ENCODE peak calls at places on chromosomes 7 and 10, in four cellular contexts. Q, C, P and M are unnamed samples. For H3K36me3, the result is how much of the 10 kb centered on the place peaks cover.

GRCh38 chr10:127196227-127196954 is at the start of gene INSYN2A:
- DNase-seq in P (no peak), C (peak), Q (peak), M (no peak)

GRCh38 chr7:28078036-28078901 is 102.3 kb downstream of the JAZF1 start:
- DNase-seq in Q (peak), C (peak), P (peak), M (no peak)

GRCh38 chr7:131040467-131040932 is 287.2 kb upstream of the MKLN1 start:
- DNase-seq in C (peak), P (peak), Q (peak), M (peak)

GRCh38 chr7:91310829-91311460 is 46.7 kb downstream of the FZD1 start:
- DNase-seq in Q (no peak), P (no peak), C (peak), M (no peak)

GRCh38 chr7:102890292-102890970 is 22.4 kb upstream of the LRRC17 start:
- DNase-seq in P (no peak), Q (no peak), C (no peak), M (no peak)

GRCh38 chr10:91249700-91250099 is 29.2 kb downstream of the PCGF5 start:
- DNase-seq in P (no peak), C (no peak), Q (peak), M (no peak)

GRCh38 chr10:126565871-126566270 is 104.6 kb downstream of the C10orf90 start:
- DNase-seq in C (no peak), P (no peak), Q (no peak), M (no peak)

GRCh38 chr7:11458736-11459483 is 373.1 kb downstream of the THSD7A start:
- DNase-seq in P (no peak), Q (no peak), C (no peak), M (peak)

GRCh38 chr10:71211053-71211452 is 1.3 kb upstream of the UNC5B start:
- DNase-seq in C (no peak), Q (no peak), P (no peak), M (no peak)

GRCh38 chr7:107232568-107233090 is 63.8 kb downstream of the HBP1 start:
- DNase-seq in P (no peak), Q (no peak), C (no peak), M (no peak)

GRCh38 chr10:101938316-101939272 is 95.0 kb upstream of the KCNIP2 start:
- DNase-seq in Q (no peak), P (no peak), C (no peak), M (peak)

GRCh38 chr10:64732372-64732715 is 1211.1 kb downstream of the REEP3 start:
- DNase-seq in P (no peak), Q (no peak), C (no peak), M (no peak)

GRCh38 chr10:72175166-72175565 is 40.6 kb upstream of the ANAPC16 start:
- DNase-seq in P (no peak), Q (no peak), C (no peak), M (no peak)

GRCh38 chr7:119802147-119802546 is 470.8 kb upstream of the KCND2 start:
- DNase-seq in C (no peak), Q (no peak), P (peak), M (no peak)

GRCh38 chr7:88759956-88760515 is 536 bp downstream of the ZNF804B start:
- DNase-seq in P (no peak), C (peak), Q (no peak), M (no peak)

GRCh38 chr7:123538897-123539296 is 4.5 kb upstream of the IQUB start:
- DNase-seq in C (no peak), P (no peak), Q (no peak), M (no peak)

GRCh38 chr7:47454066-47454950 is 127.6 kb downstream of the TNS3 start:
- DNase-seq in P (no peak), Q (no peak), C (no peak), M (no peak)

GRCh38 chr7:133509822-133510221 is 256.9 kb downstream of the EXOC4 start:
- DNase-seq in P (no peak), Q (no peak), C (no peak), M (no peak)

GRCh38 chr7:43039346-43039745 is 73.1 kb upstream of the HECW1 start:
- DNase-seq in P (no peak), C (peak), Q (no peak), M (no peak)

GRCh38 chr7:85102813-85103350 is 84.0 kb downstream of the SEMA3D start:
- DNase-seq in P (no peak), C (no peak), Q (no peak), M (no peak)

GRCh38 chr7:30929686-30930085 is 18.0 kb downstream of the AQP1 start:
- DNase-seq in C (no peak), Q (peak), P (no peak), M (no peak)

GRCh38 chr10:102422586-102423129 is 2.0 kb downstream of the FBXL15 start:
- DNase-seq in Q (peak), C (peak), P (peak), M (peak)

GRCh38 chr7:1056006-1056784 is 11.8 kb downstream of the GPR146 start:
- DNase-seq in C (no peak), Q (peak), P (no peak), M (no peak)

GRCh38 chr10:65811931-65812525 is 1113.8 kb upstream of the LRRTM3 start:
- DNase-seq in C (no peak), P (no peak), Q (no peak), M (no peak)

GRCh38 chr7:107167483-107168232 is 1.1 kb upstream of the HBP1 start:
- DNase-seq in Q (peak), C (peak), P (peak), M (peak)

GRCh38 chr10:133399123-133399601 is 5.2 kb downstream of the MTG1 start:
- DNase-seq in P (no peak), C (no peak), Q (no peak), M (no peak)

GRCh38 chr10:31664803-31665202 is 263.8 kb downstream of the ARHGAP12 start:
- DNase-seq in C (no peak), P (no peak), Q (no peak), M (no peak)

GRCh38 chr7:129828989-129829676 is 123.6 kb downstream of the UBE2H start:
- DNase-seq in P (no peak), Q (no peak), C (peak), M (no peak)

GRCh38 chr10:14200645-14201534 is 129.8 kb downstream of the FRMD4A start:
- DNase-seq in Q (peak), P (no peak), C (peak), M (no peak)

GRCh38 chr7:54960517-54960916 is 58.3 kb upstream of the EGFR start:
- DNase-seq in P (no peak), Q (no peak), C (no peak), M (no peak)

GRCh38 chr7:45874408-45875131 is 1.7 kb upstream of the CCDC201 start:
- DNase-seq in C (no peak), Q (no peak), P (peak), M (no peak)

GRCh38 chr7:42226354-42226941 is 10.6 kb downstream of the GLI3 start:
- DNase-seq in C (no peak), P (no peak), Q (no peak), M (no peak)

GRCh38 chr7:101815826-101816488 is 1.5 kb upstream of the CUX1 start:
- DNase-seq in P (peak), Q (peak), C (peak), M (no peak)

GRCh38 chr7:157528785-157529341 is 192.1 kb downstream of the DNAJB6 start:
- DNase-seq in P (no peak), C (no peak), Q (no peak), M (no peak)

GRCh38 chr7:157526604-157527003 is 189.8 kb downstream of the DNAJB6 start:
- DNase-seq in P (no peak), Q (no peak), C (no peak), M (no peak)

GRCh38 chr7:157527235-157527634 is 190.4 kb downstream of the DNAJB6 start:
- DNase-seq in P (no peak), C (no peak), Q (no peak), M (no peak)

GRCh38 chr7:157525501-157525915 is 188.7 kb downstream of the DNAJB6 start:
- DNase-seq in Q (no peak), P (no peak), C (no peak), M (no peak)

GRCh38 chr7:157527686-157528085 is 190.9 kb downstream of the DNAJB6 start:
- DNase-seq in P (no peak), Q (no peak), C (no peak), M (no peak)
- H3K36me3 ChIP-seq in P (under half), Q (under half), C (under half), M (under half)

DNA sequence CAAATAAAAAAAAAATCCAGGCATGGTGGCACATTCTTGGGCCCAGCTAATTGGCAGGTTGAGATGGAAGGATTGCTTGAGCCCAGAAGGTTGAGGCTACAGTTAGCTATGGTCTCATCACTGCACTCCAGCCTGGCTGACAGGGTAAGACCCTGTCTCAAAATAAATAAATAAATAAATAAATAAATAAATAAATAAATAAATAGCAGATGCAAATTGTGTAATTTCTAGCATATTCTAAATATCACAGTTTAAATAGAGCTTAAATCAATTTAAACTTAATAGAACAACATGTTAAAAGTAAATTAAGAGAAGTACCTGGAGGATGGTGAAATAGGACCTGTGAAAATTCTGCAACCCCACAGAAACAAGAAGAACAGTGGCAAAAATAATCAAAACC is 290.5 kb downstream of the TFEC start:
- DNase-seq in C (no peak), P (no peak), Q (no peak), M (no peak)
- TF ChIP-seq REST in C (no peak), P (no peak), Q (no peak), M (no peak)

DNA sequence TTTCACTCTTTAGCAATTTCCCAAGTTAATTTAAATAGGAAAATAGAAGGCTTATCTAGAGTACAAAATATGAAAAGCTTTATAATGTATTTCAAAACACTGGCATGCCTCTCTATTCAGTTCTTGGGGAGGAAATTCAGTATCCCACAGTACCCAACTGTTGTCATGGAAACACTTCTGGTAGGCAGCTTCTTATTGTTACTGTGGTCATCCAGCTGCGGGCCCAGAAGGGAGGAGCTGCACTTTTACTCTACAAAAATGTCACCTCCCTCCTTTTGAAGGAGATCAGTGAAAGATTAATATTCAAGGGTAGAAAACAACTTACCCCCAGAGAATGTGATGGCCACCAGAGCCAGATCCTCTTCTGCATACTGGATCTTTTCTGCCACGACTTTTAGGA is 202.8 kb downstream of the RAPGEF5 start:
- DNase-seq in Q (peak), C (peak), P (no peak), M (no peak)
- H3K36me3 ChIP-seq in Q (under half), C (under half), P (under half), M (under half)

DNA sequence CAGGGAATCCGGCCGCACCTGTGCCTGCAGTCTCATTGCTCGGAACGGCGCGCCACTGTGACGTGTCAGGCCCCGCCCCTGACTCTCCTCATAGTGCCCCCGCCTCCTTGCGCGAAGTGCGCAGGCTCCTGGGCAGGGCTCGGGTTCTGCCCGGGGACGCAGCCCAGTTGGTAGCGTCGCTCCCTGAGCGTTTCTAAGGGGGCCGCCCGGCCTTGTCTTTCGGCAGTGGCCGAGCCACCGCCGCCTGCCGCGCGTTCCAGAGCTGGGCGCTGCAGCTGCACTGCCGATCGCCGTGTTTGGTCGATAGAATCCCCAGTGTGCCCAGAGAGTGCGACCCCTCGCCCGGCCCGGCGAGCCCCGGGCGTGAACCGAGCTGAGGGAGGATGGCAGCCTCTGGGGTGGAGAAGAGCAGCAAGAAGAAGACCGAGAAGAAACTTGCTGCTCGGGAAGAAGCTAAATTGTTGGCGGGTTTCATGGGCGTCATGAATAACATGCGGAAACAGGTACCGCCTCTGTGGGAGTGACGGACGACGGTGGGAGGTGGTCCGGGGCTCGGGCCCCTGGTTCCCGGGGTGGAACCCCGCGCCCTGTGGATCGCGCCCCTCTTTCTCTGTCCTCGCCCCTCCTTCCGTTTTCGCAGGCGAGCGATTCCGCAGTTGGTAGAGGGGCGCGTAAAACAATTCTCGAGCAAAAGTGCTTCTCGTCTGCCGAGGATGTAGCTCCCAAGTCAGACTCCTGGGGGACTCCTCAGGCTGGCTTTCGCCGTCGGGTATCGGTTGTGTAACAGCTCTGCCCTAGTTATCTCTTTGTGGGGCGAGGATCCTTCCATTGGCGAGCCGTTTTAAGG is at the start of gene KLHL7:
- DNase-seq in C (peak), P (peak), Q (peak), M (peak)
- TF ChIP-seq REST in C (peak), P (peak), Q (peak), M (no peak)

GRCh38 chr10:4355346-4355745 is 470.7 kb upstream of the AKR1E2 start:
- DNase-seq in Q (no peak), C (no peak), P (no peak), M (no peak)
- H3K36me3 ChIP-seq in Q (under half), C (under half), P (under half), M (under half)

GRCh38 chr7:104524836-104525235 is 196.4 kb downstream of the LHFPL3 start:
- DNase-seq in P (no peak), Q (no peak), C (no peak), M (no peak)
- TF ChIP-seq REST in P (no peak), Q (peak), C (no peak), M (no peak)

DNA sequence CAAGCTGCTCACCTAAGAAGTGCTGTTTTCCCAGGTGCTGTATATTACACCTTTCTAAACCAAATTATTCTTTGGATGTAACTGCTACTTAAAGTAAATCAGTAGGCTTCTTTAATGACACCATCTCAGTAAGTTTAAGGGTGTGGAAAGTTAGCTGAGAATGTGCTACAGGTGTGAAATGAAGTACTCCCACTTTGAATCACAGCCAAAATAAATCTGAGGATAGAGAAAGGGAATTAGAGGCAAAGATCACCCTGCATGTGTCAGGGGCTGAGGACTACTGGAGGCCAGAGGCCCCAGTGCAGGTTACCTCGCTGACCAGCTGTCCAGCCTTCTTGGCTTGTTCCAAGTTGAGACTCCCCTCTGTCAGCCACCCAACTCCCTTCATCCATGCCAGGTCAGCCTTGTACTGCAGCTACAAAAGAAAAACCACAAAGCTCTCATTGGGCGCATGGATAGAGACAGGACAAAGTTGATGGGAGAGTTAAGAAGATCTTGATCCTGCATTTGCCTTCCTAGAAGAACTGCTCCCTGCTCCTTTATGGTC is 35.2 kb downstream of the NRAP start:
- DNase-seq in C (no peak), P (no peak), Q (no peak), M (no peak)
- H3K36me3 ChIP-seq in C (under half), P (under half), Q (under half), M (under half)

GRCh38 chr10:33335550-33335799 is 1.0 kb upstream of the NRP1 start:
- DNase-seq in C (peak), Q (no peak), P (no peak), M (no peak)

GRCh38 chr10:33335800-33336605 is 1.5 kb upstream of the NRP1 start:
- DNase-seq in P (no peak), C (peak), Q (peak), M (no peak)

GRCh38 chr10:33334839-33335549 is 527 bp upstream of the NRP1 start:
- DNase-seq in C (peak), Q (peak), P (peak), M (no peak)

GRCh38 chr10:33333260-33334169 is 952 bp downstream of the NRP1 start:
- DNase-seq in Q (no peak), P (no peak), C (no peak), M (no peak)

GRCh38 chr10:33334170-33334838 is at the start of gene NRP1:
- DNase-seq in Q (peak), P (no peak), C (peak), M (no peak)
- TF ChIP-seq REST in Q (no peak), P (no peak), C (no peak), M (no peak)